ENCODE peak calls at places on chromosomes 13 and 19, in nine cellular contexts. One of them, this sample, is unnamed.

GRCh38 chr13:77919351-77920294 is 992 bp upstream of the EDNRB start:
- DNase-seq in stimulated activated CD4-positive, alpha-beta T cell treated with anti-CD3 and anti-CD28 coated beads, Interleukin-1b, Interleukin-23, amount 100 ng/mL, for 1 hour: no peak
- DNase-seq in cardiac fibroblast: peak
- DNase-seq in GM23248: peak
- DNase-seq in neural progenitor cell: peak
- DNase-seq in lower lobe of right lung: peak
- DNase-seq in B cell: no peak
- DNase-seq in fibroblast of the aortic adventitia: peak
- DNase-seq in dorsolateral prefrontal cortex: peak
- DNase-seq in this sample: peak

GRCh38 chr19:1259206-1259872 is 9.8 kb upstream of the CIRBP start:
- DNase-seq in GM23248: peak
- DNase-seq in stimulated activated CD4-positive, alpha-beta T cell treated with anti-CD3 and anti-CD28 coated beads, Interleukin-1b, Interleukin-23, amount 100 ng/mL, for 1 hour: no peak
- DNase-seq in lower lobe of right lung: peak
- DNase-seq in fibroblast of the aortic adventitia: peak
- DNase-seq in cardiac fibroblast: peak
- DNase-seq in dorsolateral prefrontal cortex: no peak
- DNase-seq in neural progenitor cell: peak
- DNase-seq in B cell: peak
- DNase-seq in this sample: peak

GRCh38 chr19:37991841-37992248 is 84.8 kb downstream of the SIPA1L3 start:
- DNase-seq in GM23248: peak
- DNase-seq in dorsolateral prefrontal cortex: no peak
- DNase-seq in lower lobe of right lung: peak
- DNase-seq in neural progenitor cell: no peak
- DNase-seq in B cell: peak
- DNase-seq in stimulated activated CD4-positive, alpha-beta T cell treated with anti-CD3 and anti-CD28 coated beads, Interleukin-1b, Interleukin-23, amount 100 ng/mL, for 1 hour: no peak
- DNase-seq in cardiac fibroblast: no peak
- DNase-seq in fibroblast of the aortic adventitia: no peak
- DNase-seq in this sample: no peak

GRCh38 chr19:15195987-15196682 is 4.7 kb downstream of the NOTCH3 start:
- DNase-seq in dorsolateral prefrontal cortex: no peak
- DNase-seq in neural progenitor cell: peak
- DNase-seq in cardiac fibroblast: peak
- DNase-seq in lower lobe of right lung: peak
- DNase-seq in B cell: no peak
- DNase-seq in stimulated activated CD4-positive, alpha-beta T cell treated with anti-CD3 and anti-CD28 coated beads, Interleukin-1b, Interleukin-23, amount 100 ng/mL, for 1 hour: no peak
- DNase-seq in fibroblast of the aortic adventitia: no peak
- DNase-seq in GM23248: peak
- DNase-seq in this sample: peak

GRCh38 chr19:53898680-53899341 is 10.3 kb upstream of the CACNG7 start:
- DNase-seq in GM23248: no peak
- DNase-seq in B cell: no peak
- DNase-seq in stimulated activated CD4-positive, alpha-beta T cell treated with anti-CD3 and anti-CD28 coated beads, Interleukin-1b, Interleukin-23, amount 100 ng/mL, for 1 hour: no peak
- DNase-seq in lower lobe of right lung: no peak
- DNase-seq in dorsolateral prefrontal cortex: no peak
- DNase-seq in neural progenitor cell: peak
- DNase-seq in cardiac fibroblast: no peak
- DNase-seq in fibroblast of the aortic adventitia: no peak
- DNase-seq in this sample: peak

GRCh38 chr19:45809643-45810159 is 5.4 kb downstream of the RSPH6A start:
- DNase-seq in B cell: no peak
- DNase-seq in cardiac fibroblast: peak
- DNase-seq in fibroblast of the aortic adventitia: peak
- DNase-seq in stimulated activated CD4-positive, alpha-beta T cell treated with anti-CD3 and anti-CD28 coated beads, Interleukin-1b, Interleukin-23, amount 100 ng/mL, for 1 hour: no peak
- DNase-seq in lower lobe of right lung: no peak
- DNase-seq in neural progenitor cell: no peak
- DNase-seq in dorsolateral prefrontal cortex: no peak
- DNase-seq in GM23248: peak
- DNase-seq in this sample: peak

GRCh38 chr13:34201050-34201913 is 383.3 kb downstream of the RFC3 start:
- DNase-seq in lower lobe of right lung: no peak
- DNase-seq in neural progenitor cell: no peak
- DNase-seq in fibroblast of the aortic adventitia: peak
- DNase-seq in stimulated activated CD4-positive, alpha-beta T cell treated with anti-CD3 and anti-CD28 coated beads, Interleukin-1b, Interleukin-23, amount 100 ng/mL, for 1 hour: no peak
- DNase-seq in B cell: no peak
- DNase-seq in cardiac fibroblast: peak
- DNase-seq in GM23248: peak
- DNase-seq in dorsolateral prefrontal cortex: no peak
- DNase-seq in this sample: no peak

GRCh38 chr13:64239372-64239771 is 2823.7 kb upstream of the PCDH20 start:
- DNase-seq in neural progenitor cell: no peak
- DNase-seq in fibroblast of the aortic adventitia: peak
- DNase-seq in GM23248: peak
- DNase-seq in cardiac fibroblast: peak
- DNase-seq in dorsolateral prefrontal cortex: no peak
- DNase-seq in B cell: no peak
- DNase-seq in stimulated activated CD4-positive, alpha-beta T cell treated with anti-CD3 and anti-CD28 coated beads, Interleukin-1b, Interleukin-23, amount 100 ng/mL, for 1 hour: no peak
- DNase-seq in lower lobe of right lung: no peak
- DNase-seq in this sample: peak

GRCh38 chr13:79522583-79522982 is 41.6 kb downstream of the NDFIP2 start:
- DNase-seq in dorsolateral prefrontal cortex: no peak
- DNase-seq in stimulated activated CD4-positive, alpha-beta T cell treated with anti-CD3 and anti-CD28 coated beads, Interleukin-1b, Interleukin-23, amount 100 ng/mL, for 1 hour: no peak
- DNase-seq in lower lobe of right lung: no peak
- DNase-seq in neural progenitor cell: no peak
- DNase-seq in GM23248: peak
- DNase-seq in B cell: no peak
- DNase-seq in fibroblast of the aortic adventitia: peak
- DNase-seq in cardiac fibroblast: peak
- DNase-seq in this sample: no peak

GRCh38 chr19:46604781-46605355 is 3.7 kb downstream of the CALM3 start:
- DNase-seq in B cell: no peak
- DNase-seq in lower lobe of right lung: peak
- DNase-seq in fibroblast of the aortic adventitia: no peak
- DNase-seq in stimulated activated CD4-positive, alpha-beta T cell treated with anti-CD3 and anti-CD28 coated beads, Interleukin-1b, Interleukin-23, amount 100 ng/mL, for 1 hour: no peak
- DNase-seq in GM23248: no peak
- DNase-seq in cardiac fibroblast: no peak
- DNase-seq in neural progenitor cell: no peak
- DNase-seq in dorsolateral prefrontal cortex: peak
- DNase-seq in this sample: no peak

GRCh38 chr19:39142655-39143054 is 17.1 kb downstream of the PAK4 start:
- DNase-seq in fibroblast of the aortic adventitia: no peak
- DNase-seq in lower lobe of right lung: no peak
- DNase-seq in B cell: no peak
- DNase-seq in GM23248: no peak
- DNase-seq in stimulated activated CD4-positive, alpha-beta T cell treated with anti-CD3 and anti-CD28 coated beads, Interleukin-1b, Interleukin-23, amount 100 ng/mL, for 1 hour: no peak
- DNase-seq in dorsolateral prefrontal cortex: no peak
- DNase-seq in neural progenitor cell: no peak
- DNase-seq in cardiac fibroblast: no peak
- DNase-seq in this sample: no peak

GRCh38 chr19:1513492-1514294 is 874 bp upstream of the ADAMTSL5 start:
- DNase-seq in dorsolateral prefrontal cortex: no peak
- DNase-seq in B cell: peak
- DNase-seq in GM23248: peak
- DNase-seq in lower lobe of right lung: peak
- DNase-seq in neural progenitor cell: peak
- DNase-seq in stimulated activated CD4-positive, alpha-beta T cell treated with anti-CD3 and anti-CD28 coated beads, Interleukin-1b, Interleukin-23, amount 100 ng/mL, for 1 hour: peak
- DNase-seq in cardiac fibroblast: peak
- DNase-seq in fibroblast of the aortic adventitia: peak
- DNase-seq in this sample: peak

This sample was measured in GM23338.